ENCODE peak calls at places on chromosomes 5 and 9, in eight cellular contexts. I is pulmonary artery endothelial cell; T is NCI-H1417; B is cardiac septum; C is GM13977; V is naive thymus-derived CD4-positive, alpha-beta T cell; S is HT1080; N is NCI-H2029. F is an unnamed sample.

GRCh38 chr5:103915081-103915480 is 352.5 kb upstream of the NUDT12 start:
- DNase-seq in C (no peak), B (no peak), S (no peak), T (no peak), V (no peak), I (no peak), N (no peak), F (no peak)

GRCh38 chr9:114824130-114824529 is 18.3 kb upstream of the TNFSF15 start:
- DNase-seq in B (no peak), T (no peak), N (no peak), C (no peak), I (no peak), S (peak; percentile 47), V (no peak), F (no peak)

GRCh38 chr5:116035123-116035522 is 2.9 kb downstream of the ARL14EPL start:
- DNase-seq in T (no peak), S (peak; percentile 46), C (no peak), V (no peak), N (no peak), I (no peak), B (no peak), F (no peak)

GRCh38 chr5:114390431-114390830 is 28.6 kb downstream of the KCNN2 start:
- DNase-seq in V (no peak), T (no peak), N (no peak), C (no peak), S (no peak), I (no peak), B (no peak), F (no peak)

GRCh38 chr5:61245486-61245885 is 83.2 kb upstream of the SMIM15 start:
- DNase-seq in T (no peak), C (no peak), N (peak; percentile 36), I (no peak), V (no peak), B (no peak), S (no peak), F (no peak)

GRCh38 chr9:111857555-111858211 is 38.9 kb upstream of the UGCG start:
- DNase-seq in B (no peak), C (no peak), I (no peak), V (no peak), S (no peak), N (no peak), T (no peak), F (no peak)

GRCh38 chr5:152349683-152350526 is 55.2 kb downstream of the NMUR2 start:
- DNase-seq in V (no peak), I (no peak), S (no peak), N (peak; percentile 84), T (peak; percentile 60), B (no peak), C (peak; percentile 49), F (peak; percentile 40)

GRCh38 chr5:19322716-19323485 is 665.1 kb downstream of the CDH18 start:
- DNase-seq in I (no peak), V (no peak), C (no peak), T (no peak), N (no peak), S (peak; percentile 73), B (no peak), F (no peak)

GRCh38 chr5:8097146-8097545 is 228.2 kb downstream of the MTRR start:
- DNase-seq in S (no peak), N (no peak), I (no peak), B (no peak), V (no peak), C (no peak), T (no peak), F (no peak)

GRCh38 chr9:99353408-99353807 is 131.3 kb downstream of the SEC61B start:
- DNase-seq in T (no peak), I (no peak), B (no peak), V (no peak), C (no peak), N (no peak), S (peak; percentile 41), F (no peak)

GRCh38 chr5:139458580-139459407 is 3.7 kb downstream of the ECSCR start:
- DNase-seq in B (no peak), I (no peak), C (peak; percentile 75), V (peak; percentile 77), T (no peak), S (peak; percentile 95), N (no peak), F (peak; percentile 70)

GRCh38 chr5:126499742-126500396 is 76.7 kb downstream of the GRAMD2B start:
- DNase-seq in N (no peak), S (peak; percentile 18), T (peak; percentile 22), B (no peak), V (peak; percentile 78), C (peak; percentile 41), I (no peak), F (peak; percentile 37)

GRCh38 chr9:35711501-35712428 is 20.2 kb downstream of the TLN1 start:
- DNase-seq in B (no peak), I (no peak), C (peak; percentile 60), V (no peak), S (no peak), T (no peak), N (no peak), F (peak; percentile 50)

GRCh38 chr9:2116073-2116472 is 100.9 kb downstream of the SMARCA2 start:
- DNase-seq in S (no peak), V (no peak), C (no peak), I (no peak), B (no peak), N (no peak), T (no peak), F (peak; percentile 12)

GRCh38 chr5:72209515-72210115 is 102.3 kb downstream of the MAP1B start:
- DNase-seq in S (no peak), V (no peak), C (no peak), T (peak; percentile 33), I (no peak), N (peak; percentile 20), B (no peak), F (no peak)

GRCh38 chr5:34022131-34022705 is 14.4 kb upstream of the AMACR start:
- DNase-seq in V (no peak), T (no peak), N (no peak), S (peak; percentile 77), I (no peak), C (peak; percentile 36), B (no peak), F (peak; percentile 23)

GRCh38 chr9:129640086-129640870 is 1.7 kb downstream of the ASB6 start:
- DNase-seq in I (no peak), V (no peak), B (no peak), N (no peak), S (no peak), T (peak; percentile 87), C (no peak), F (no peak)

GRCh38 chr9:75023846-75024245 is 4.2 kb downstream of the CARNMT1 start:
- DNase-seq in I (no peak), V (no peak), C (no peak), S (no peak), B (no peak), T (no peak), N (no peak), F (no peak)

GRCh38 chr5:115086473-115086872 is 83.2 kb downstream of the TRIM36 start:
- DNase-seq in N (no peak), S (peak; percentile 10), C (no peak), I (no peak), V (no peak), T (no peak), B (no peak), F (no peak)

GRCh38 chr9:6896562-6896961 is 138.8 kb downstream of the KDM4C start:
- DNase-seq in S (peak; percentile 55), N (no peak), T (no peak), C (no peak), V (no peak), B (no peak), I (no peak), F (no peak)

GRCh38 chr9:89319015-89319905 is 960 bp downstream of the SECISBP2 start:
- DNase-seq in T (peak; percentile 46), C (no peak), N (no peak), S (no peak), V (no peak), I (no peak), B (no peak), F (no peak)

GRCh38 chr9:24498632-24499031 is 47.1 kb downstream of the IZUMO3 start:
- DNase-seq in C (no peak), S (no peak), V (no peak), I (no peak), N (no peak), T (no peak), B (no peak), F (no peak)

GRCh38 chr5:179549973-179550510 is 312 bp upstream of the RUFY1 start:
- DNase-seq in I (no peak), S (peak; percentile 17), C (no peak), V (no peak), N (no peak), T (no peak), B (no peak), F (peak; percentile 71)

GRCh38 chr5:78799254-78800017 is 150.9 kb upstream of the LHFPL2 start:
- DNase-seq in V (no peak), S (peak; percentile 85), B (no peak), T (no peak), N (no peak), C (no peak), I (no peak), F (no peak)